ENCODE peak calls at places on chromosome 6, in four cellular contexts. W is IMR-90, Y is astrocyte of the spinal cord, K is AG10803. T is an unnamed sample.

GRCh38 chr6:20313086-20313485 is 88.6 kb upstream of the E2F3 start:
- DNase-seq in W (no peak), Y (no peak), K (no peak), T (no peak)

GRCh38 chr6:1222426-1223311 is 89.2 kb upstream of the FOXQ1 start:
- DNase-seq in W (no peak), Y (no peak), K (no peak), T (no peak)

GRCh38 chr6:80094017-80094416 is 12.5 kb upstream of the BCKDHB start:
- DNase-seq in W (peak; percentile 21), Y (peak; percentile 37), K (peak; percentile 27), T (peak; percentile 35)

GRCh38 chr6:35724471-35724870 is 12.4 kb upstream of the ARMC12 start:
- DNase-seq in W (no peak), Y (no peak), K (no peak), T (no peak)

GRCh38 chr6:116572162-116572561 is 858 bp downstream of the RWDD1 start:
- DNase-seq in W (peak; percentile 55), Y (peak; percentile 58), K (peak; percentile 41), T (peak; percentile 67)

GRCh38 chr6:160348552-160349441 is 619 bp downstream of the SLC22A3 start:
- DNase-seq in W (no peak), Y (peak; percentile 26), K (no peak), T (peak; percentile 34)

GRCh38 chr6:31879901-31880300 is 1.1 kb upstream of the SLC44A4 start:
- DNase-seq in W (no peak), Y (no peak), K (no peak), T (no peak)

GRCh38 chr6:129893513-129894098 is 32.5 kb upstream of the TMEM244 start:
- DNase-seq in W (peak; percentile 51), Y (peak; percentile 43), K (peak; percentile 45), T (peak; percentile 55)

GRCh38 chr6:108174371-108175175 is 8.8 kb downstream of the NR2E1 start:
- DNase-seq in W (peak; percentile 44), Y (peak; percentile 36), K (peak; percentile 25), T (peak; percentile 30)

GRCh38 chr6:108175592-108176279 is 9.9 kb downstream of the NR2E1 start:
- DNase-seq in W (no peak), Y (no peak), K (no peak), T (no peak)

GRCh38 chr6:108171918-108172516 is 6.2 kb downstream of the NR2E1 start:
- DNase-seq in W (no peak), Y (no peak), K (no peak), T (no peak)

GRCh38 chr6:108176281-108177089 is 10.7 kb downstream of the NR2E1 start:
- DNase-seq in W (no peak), Y (no peak), K (no peak), T (no peak)

GRCh38 chr6:108175176-108175591 is 9.4 kb downstream of the NR2E1 start:
- DNase-seq in W (no peak), Y (no peak), K (no peak), T (no peak)
- H3K4me3 ChIP-seq in W (no peak overlapping the region), Y (no peak overlapping the region), K (no peak overlapping the region), T (no peak overlapping the region)

GRCh38 chr6:168232989-168233874 is 86.3 kb downstream of the DACT2 start:
- DNase-seq in W (no peak), Y (no peak), K (no peak), T (no peak)
- TF ChIP-seq CTCF in W (no peak), Y (no peak), K (no peak), T (peak; percentile 12)

DNA sequence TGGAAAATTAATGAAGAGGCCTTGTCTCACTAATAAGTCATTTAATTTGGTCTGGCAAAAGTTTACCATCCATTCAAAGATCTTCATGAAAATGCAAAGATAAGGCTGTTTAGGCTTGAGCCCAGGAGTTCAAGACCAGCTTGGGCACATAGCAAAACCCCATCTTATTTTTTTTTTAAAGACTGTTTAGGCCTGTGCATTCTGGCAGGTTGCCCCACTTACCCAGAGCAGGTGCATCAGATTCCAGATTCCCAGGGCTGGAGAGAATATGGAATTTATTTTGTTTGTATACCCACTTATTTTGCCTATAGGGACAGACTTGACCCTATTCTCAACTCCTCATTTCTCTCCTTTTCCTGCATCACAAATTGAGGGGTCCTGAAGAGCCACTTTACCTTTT is 5.7 kb downstream of the FOXO3 start:
- DNase-seq in W (no peak), Y (no peak), K (no peak), T (no peak)
- H3K4me3 ChIP-seq in W (no peak overlapping the region), Y (no peak overlapping the region), K (no peak overlapping the region), T (no peak overlapping the region)

GRCh38 chr6:10759312-10759839 is 11.8 kb downstream of the TMEM14B start:
- DNase-seq in W (peak; percentile 96), Y (peak; percentile 85), K (peak; percentile 92), T (peak; percentile 84)
- TF ChIP-seq CTCF in W (peak; percentile 60), Y (peak; percentile 54), K (peak; percentile 80), T (peak; percentile 69)

DNA sequence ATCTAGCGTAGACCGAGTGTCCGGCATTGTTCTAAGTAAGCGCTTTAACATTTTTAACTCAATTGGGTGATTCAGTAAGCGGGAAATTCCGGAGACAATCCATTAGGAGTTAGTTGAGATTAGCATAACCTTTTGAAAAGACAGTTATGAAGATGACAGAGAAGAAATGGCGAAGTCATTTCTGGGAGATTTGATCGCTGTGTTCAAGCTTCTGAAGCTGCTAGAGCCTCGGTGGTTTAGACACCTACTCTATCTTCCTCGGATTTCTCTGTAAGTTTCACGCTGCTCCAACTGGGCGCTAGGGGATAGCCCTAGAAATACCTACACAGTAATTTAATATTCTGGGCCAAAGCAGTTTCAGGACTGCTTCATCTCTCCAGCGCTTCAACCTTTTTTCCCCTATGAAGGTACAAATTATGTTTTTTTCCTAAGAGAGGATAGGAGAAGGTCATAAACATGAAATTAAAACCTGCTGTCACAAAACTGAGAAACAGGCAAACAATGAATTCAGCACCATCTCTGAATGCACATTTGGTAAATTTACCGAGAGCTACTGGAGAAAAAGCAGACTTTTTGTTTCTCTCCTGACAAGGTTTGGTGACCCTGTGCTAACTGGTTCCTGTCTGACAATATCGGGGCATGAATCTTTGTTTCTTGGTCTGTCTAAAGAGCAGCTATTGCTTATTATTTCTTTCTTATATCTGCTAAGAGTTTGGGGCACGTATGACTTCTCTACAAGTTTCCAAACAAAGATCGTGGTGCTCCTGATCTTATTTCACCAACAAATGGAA is 22.4 kb downstream of the ZNF311 start:
- DNase-seq in W (peak; percentile 67), Y (peak; percentile 79), K (peak; percentile 52), T (peak; percentile 69)
- H3K4me3 ChIP-seq in W (peak overlapping the region; percentile 58), Y (peak overlapping the region; percentile 83), K (peak overlapping the region; percentile 94), T (peak overlapping the region; percentile 94)

GRCh38 chr6:41427642-41428401 is 92.4 kb downstream of the NCR2 start:
- DNase-seq in W (no peak), Y (no peak), K (no peak), T (no peak)

GRCh38 chr6:41428995-41429417 is 93.6 kb downstream of the NCR2 start:
- DNase-seq in W (peak; percentile 18), Y (peak; percentile 29), K (peak; percentile 61), T (peak; percentile 16)

GRCh38 chr6:41429506-41430504 is 94.4 kb downstream of the NCR2 start:
- DNase-seq in W (no peak), Y (no peak), K (no peak), T (no peak)

GRCh38 chr6:41428402-41428994 is 93.1 kb downstream of the NCR2 start:
- DNase-seq in W (no peak), Y (peak; percentile 13), K (peak; percentile 16), T (peak; percentile 79)

DNA sequence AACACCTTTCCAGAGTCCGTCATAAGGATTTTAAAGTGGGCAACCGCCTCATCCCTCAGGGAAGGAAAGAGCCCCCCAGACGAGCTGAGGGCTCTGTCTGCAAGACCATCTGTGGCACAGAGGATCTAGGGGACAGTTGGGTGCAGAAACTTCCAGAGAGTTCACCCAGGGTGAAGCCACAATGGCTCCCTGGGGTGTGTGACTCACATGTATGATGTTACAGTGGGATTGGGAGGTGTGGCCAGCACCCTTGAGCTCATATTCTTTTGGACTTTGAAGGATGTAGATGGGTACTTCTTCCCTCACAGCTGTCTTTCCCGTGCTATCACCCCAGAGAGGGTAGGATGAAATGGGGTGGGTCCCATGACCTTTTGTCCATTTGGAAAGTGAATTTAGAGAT is 95.5 kb downstream of the NCR2 start:
- DNase-seq in W (peak; percentile 70), Y (peak; percentile 73), K (peak; percentile 77), T (peak; percentile 61)
- TF ChIP-seq CTCF in W (no peak), Y (no peak), K (no peak), T (no peak)

GRCh38 chr6:46959419-46959818 is 37.7 kb upstream of the ADGRF5 start:
- DNase-seq in W (no peak), Y (no peak), K (no peak), T (no peak)

GRCh38 chr6:46949662-46950280 is 28.0 kb upstream of the ADGRF5 start:
- DNase-seq in W (no peak), Y (no peak), K (no peak), T (no peak)

GRCh38 chr6:46953921-46954320 is 32.2 kb upstream of the ADGRF5 start:
- DNase-seq in W (no peak), Y (no peak), K (no peak), T (no peak)

GRCh38 chr6:46956409-46956808 is 34.7 kb upstream of the ADGRF5 start:
- DNase-seq in W (no peak), Y (no peak), K (no peak), T (no peak)

DNA sequence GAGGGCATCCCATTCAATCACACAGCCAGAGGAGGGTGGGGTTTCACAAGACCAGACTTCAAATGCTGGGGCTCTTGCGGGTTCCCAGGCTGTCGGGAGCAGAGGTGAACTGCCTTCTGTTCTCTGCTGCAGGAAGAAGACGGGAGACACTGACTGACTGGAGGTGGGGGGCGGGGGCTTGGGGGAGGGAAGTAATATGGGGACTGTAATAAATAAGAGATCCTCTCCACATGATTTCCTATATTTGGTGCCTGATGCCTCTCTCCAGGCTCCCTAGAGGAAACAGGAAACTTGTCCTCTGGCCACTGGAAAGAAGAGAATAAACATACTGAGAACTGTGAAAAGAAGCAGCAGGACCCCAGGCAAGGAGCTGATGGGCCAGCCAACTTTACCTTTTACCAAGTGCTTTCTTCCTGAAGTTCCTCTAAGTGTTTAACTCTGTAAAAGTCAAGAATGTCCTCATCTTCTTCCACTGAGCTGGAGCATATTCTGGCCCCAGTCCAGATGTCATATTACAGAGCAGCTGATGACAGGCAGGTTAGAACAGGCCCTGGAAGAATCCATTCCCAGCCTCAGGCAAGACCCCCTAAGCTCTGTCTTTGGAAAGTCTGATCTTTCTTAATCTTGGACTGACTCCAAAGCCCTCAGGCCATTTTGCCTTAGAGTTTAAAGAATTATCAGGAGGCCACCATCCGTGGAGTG is 33.2 kb upstream of the ADGRF5 start:
- DNase-seq in W (no peak), Y (no peak), K (no peak), T (no peak)
- H3K4me3 ChIP-seq in W (no peak overlapping the region), Y (no peak overlapping the region), K (no peak overlapping the region), T (no peak overlapping the region)

DNA sequence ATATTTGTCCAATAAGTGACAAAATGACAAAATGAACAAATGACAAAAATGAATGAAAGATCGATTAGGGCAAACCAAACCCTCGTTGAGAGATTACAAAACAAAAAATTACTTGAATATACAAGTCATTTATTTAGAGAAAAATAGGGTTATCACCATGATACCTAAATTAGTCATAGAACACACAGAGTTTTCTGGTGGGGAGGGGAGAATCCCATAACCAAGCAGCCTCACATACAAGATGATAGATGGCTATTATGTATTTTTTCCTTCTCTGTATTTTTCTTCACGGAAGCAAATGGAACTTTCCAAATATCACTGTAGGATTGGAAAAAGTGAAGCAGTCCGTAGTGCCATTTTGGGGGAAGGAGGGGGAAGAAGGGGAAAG is 28.5 kb upstream of the BMP6 start:
- DNase-seq in W (no peak), Y (no peak), K (no peak), T (no peak)
- TF ChIP-seq CTCF in W (no peak), Y (no peak), K (no peak), T (no peak)

T was measured in fibroblast of villous mesenchyme.